ENCODE peak calls at places on chromosomes 4 and X, in seven cellular contexts. U is transverse colon, C is GM12892, W is suprapubic skin, I is foreskin fibroblast, S is amygdala, H is pons. B is an unnamed sample.
A peak's percentile ranks its signal among the peaks of the same experiment; 100 is the strongest.

GRCh38 chrX:10755477-10756334 is 135.3 kb upstream of the MID1 start:
- DNase-seq in W (no peak), I (peak; percentile 45), U (no peak), S (no peak), H (no peak), C (no peak), B (peak; percentile 48)

GRCh38 chrX:23451266-23451665 is 116.6 kb downstream of the PTCHD1 start:
- DNase-seq in H (no peak), C (no peak), W (no peak), I (no peak), U (no peak), S (no peak), B (no peak)

GRCh38 chr4:148222991-148223660 is 219.1 kb downstream of the NR3C2 start:
- DNase-seq in S (no peak), U (no peak), C (no peak), H (no peak), I (no peak), W (no peak), B (no peak)

GRCh38 chr4:70996014-70996353 is 2.5 kb downstream of the DCK start:
- DNase-seq in C (no peak), I (peak; percentile 21), H (no peak), U (no peak), W (no peak), S (no peak), B (no peak)

GRCh38 chr4:31089815-31090214 is 369.6 kb downstream of the PCDH7 start:
- DNase-seq in W (no peak), S (no peak), C (no peak), I (peak; percentile 12), H (no peak), U (no peak), B (peak; percentile 14)

GRCh38 chrX:1483843-1484637 is 31.3 kb upstream of the ASMTL start:
- DNase-seq in U (no peak), H (no peak), I (no peak), S (no peak), C (no peak), W (peak; percentile 35), B (no peak)

GRCh38 chrX:13432776-13433605 is 113.1 kb upstream of the ATXN3L start:
- DNase-seq in S (no peak), C (no peak), U (no peak), W (no peak), H (no peak), I (peak; percentile 79), B (peak; percentile 84)

GRCh38 chrX:39907964-39908616 is 189.7 kb downstream of the BCOR start:
- DNase-seq in S (no peak), W (peak; percentile 78), C (no peak), H (peak; percentile 17), U (peak; percentile 32), I (peak; percentile 95), B (peak; percentile 92)

B was measured in MG63.